ENCODE peak calls at places on chromosomes 3 and 15, in four cellular contexts. U is testis, C is right lobe of liver, R is A549. M is an unnamed sample. For H3K4me1, the result is how much of the 10 kb centered on the place peaks cover.

GRCh38 chr3:193688845-193689714 is 96.1 kb downstream of the OPA1 start:
- DNase-seq in U (no peak), C (no peak), R (no peak), M (no peak)

GRCh38 chr15:68256675-68257450 is 20.7 kb upstream of the FEM1B start:
- DNase-seq in U (peak), C (peak), R (peak), M (peak)

GRCh38 chr15:33160581-33161165 is 33.8 kb downstream of the FMN1 start:
- DNase-seq in U (no peak), C (no peak), R (no peak), M (no peak)

GRCh38 chr3:54935869-54936268 is 8.0 kb upstream of the LRTM1 start:
- DNase-seq in U (no peak), C (no peak), R (no peak), M (no peak)

GRCh38 chr3:144055604-144056003 is 84.0 kb downstream of the DIPK2A start:
- DNase-seq in U (no peak), C (no peak), R (no peak), M (no peak)

GRCh38 chr3:55989351-55989750 is 478.9 kb downstream of the ERC2 start:
- DNase-seq in U (no peak), C (no peak), R (no peak), M (no peak)

GRCh38 chr15:40930430-40931299 is 1.5 kb downstream of the DLL4 start:
- DNase-seq in U (peak), C (no peak), R (no peak), M (peak)

GRCh38 chr3:42300013-42300412 is 34.0 kb upstream of the CCK start:
- DNase-seq in U (peak), C (no peak), R (no peak), M (no peak)

GRCh38 chr15:85379403-85380131 is 836 bp upstream of the AKAP13 start:
- DNase-seq in U (peak), C (no peak), R (no peak), M (no peak)

GRCh38 chr3:148074057-148074456 is 623.6 kb upstream of the AGTR1 start:
- DNase-seq in U (no peak), C (no peak), R (no peak), M (no peak)
- H3K4me1 ChIP-seq in U (under half), C (under half), R (under half), M (under half)

GRCh38 chr3:52835766-52836470 is 1.1 kb upstream of the MUSTN1 start:
- DNase-seq in U (no peak), C (peak), R (no peak), M (no peak)
- TF ChIP-seq POLR2A in U (no peak), C (no peak), R (no peak), M (no peak)

GRCh38 chr15:44231842-44232241 is 36.8 kb upstream of the FRMD5 start:
- DNase-seq in U (no peak), C (no peak), R (no peak), M (no peak)
- H3K27ac ChIP-seq in U (no peak), C (no peak), R (no peak), M (no peak)

GRCh38 chr3:37762698-37763097 is 99.0 kb upstream of the CTDSPL start:
- DNase-seq in U (no peak), C (no peak), R (no peak), M (no peak)
- H3K4me1 ChIP-seq in U (under half), C (under half), R (under half), M (under half)

GRCh38 chr3:197487911-197488391 is 67.8 kb downstream of the BDH1 start:
- DNase-seq in U (no peak), C (peak), R (peak), M (no peak)
- TF ChIP-seq POLR2A in U (no peak), C (peak), R (no peak), M (no peak)